ENCODE peak calls at places on chromosomes 16 and 17, in six cellular contexts. X is mesothelial cell of epicardium; A is gastrocnemius medialis; I is GM12865; P is IMR-90; W is CD8-positive, alpha-beta T cell. O is an unnamed sample.

GRCh38 chr16:58128721-58129096 is 472 bp downstream of the CFAP20 start:
- DNase-seq in I (peak), X (no peak), W (no peak), A (no peak), P (no peak), O (no peak)

GRCh38 chr16:1913327-1914083 is 4.7 kb downstream of the HS3ST6 start:
- DNase-seq in A (no peak), X (no peak), P (no peak), W (no peak), I (no peak), O (no peak)

GRCh38 chr17:39666231-39666600 is 1.1 kb downstream of the TCAP start:
- DNase-seq in W (no peak), X (no peak), A (no peak), I (no peak), P (no peak), O (no peak)

GRCh38 chr17:2421315-2422147 is 20.7 kb upstream of the MNT start:
- DNase-seq in W (no peak), A (no peak), X (no peak), P (peak), I (no peak), O (no peak)

GRCh38 chr16:73025111-73025505 is 22.8 kb downstream of the ZFHX3 start:
- DNase-seq in P (no peak), W (no peak), I (no peak), X (no peak), A (no peak), O (no peak)

GRCh38 chr17:4509402-4509801 is 10.7 kb downstream of the SPNS2 start:
- DNase-seq in A (no peak), X (no peak), I (peak), W (peak), P (no peak), O (no peak)

GRCh38 chr17:12553625-12554024 is 112.1 kb upstream of the MYOCD start:
- DNase-seq in I (no peak), X (no peak), P (peak), A (no peak), W (no peak), O (no peak)

GRCh38 chr17:8153550-8153956 is 1.3 kb upstream of the PER1 start:
- DNase-seq in W (peak), X (no peak), I (no peak), A (peak), P (peak), O (no peak)

GRCh38 chr17:43626066-43626465 is 35.7 kb downstream of the MEOX1 start:
- DNase-seq in W (no peak), I (no peak), A (no peak), X (no peak), P (no peak), O (no peak)

GRCh38 chr17:40356906-40357861 is 7.4 kb downstream of the GJD3 start:
- DNase-seq in X (no peak), A (no peak), P (no peak), I (no peak), W (peak), O (no peak)

GRCh38 chr16:50208460-50208931 is 55.4 kb downstream of the TENT4B start:
- DNase-seq in X (no peak), A (no peak), I (no peak), P (peak), W (no peak), O (no peak)

GRCh38 chr17:7207120-7208001 is 12.3 kb downstream of the DLG4 start:
- DNase-seq in I (no peak), X (no peak), P (peak), A (no peak), W (no peak), O (no peak)

GRCh38 chr17:37743875-37744632 is 805 bp downstream of the HNF1B start:
- DNase-seq in W (no peak), I (peak), P (no peak), X (no peak), A (no peak), O (peak)

GRCh38 chr16:85618509-85618908 is 5.4 kb downstream of the GSE1 start:
- DNase-seq in P (no peak), X (no peak), I (no peak), W (no peak), A (no peak), O (no peak)

GRCh38 chr17:4940625-4941021 is 555 bp downstream of the RNF167 start:
- DNase-seq in P (no peak), A (no peak), I (peak), X (no peak), W (peak), O (no peak)

GRCh38 chr16:57689772-57690558 is 4.6 kb upstream of the DRC7 start:
- DNase-seq in X (no peak), P (no peak), I (peak), A (no peak), W (peak), O (peak)

GRCh38 chr17:65022751-65023421 is 33.7 kb downstream of the GNA13 start:
- DNase-seq in P (peak), X (no peak), I (peak), A (no peak), W (no peak), O (no peak)

GRCh38 chr16:56930516-56931252 is 1.3 kb upstream of the HERPUD1 start:
- DNase-seq in X (no peak), A (no peak), W (no peak), P (no peak), I (peak), O (no peak)

GRCh38 chr16:55489956-55490265 is 10.9 kb downstream of the MMP2 start:
- DNase-seq in A (no peak), P (no peak), I (no peak), X (no peak), W (no peak), O (no peak)

GRCh38 chr16:75733305-75734141 is 7.2 kb upstream of the CPHXL start:
- DNase-seq in P (peak), I (no peak), X (no peak), A (no peak), W (no peak), O (no peak)

GRCh38 chr16:85423186-85423550 is 190.0 kb upstream of the GSE1 start:
- DNase-seq in X (peak), I (no peak), W (peak), A (no peak), P (no peak), O (peak)

GRCh38 chr17:35241520-35241919 is 1.4 kb upstream of the SLFN5 start:
- DNase-seq in I (no peak), X (no peak), A (peak), P (no peak), W (peak), O (no peak)

GRCh38 chr17:11986179-11986938 is 10.9 kb downstream of the ZNF18 start:
- DNase-seq in W (no peak), X (no peak), A (peak), I (no peak), P (no peak), O (no peak)

GRCh38 chr16:14501331-14502255 is 128.5 kb downstream of the PARN start:
- DNase-seq in W (no peak), A (peak), P (peak), X (peak), I (peak), O (no peak)

GRCh38 chr17:82876602-82877391 is 37.0 kb upstream of the ZNF750 start:
- DNase-seq in W (no peak), I (no peak), X (peak), P (peak), A (peak), O (no peak)

GRCh38 chr17:33967608-33968349 is 287.3 kb upstream of the CCL2 start:
- DNase-seq in W (no peak), A (no peak), P (no peak), I (peak), X (no peak), O (no peak)

GRCh38 chr17:33966410-33967063 is 288.5 kb upstream of the CCL2 start:
- DNase-seq in P (no peak), X (no peak), A (no peak), I (no peak), W (no peak), O (no peak)

GRCh38 chr17:33968350-33969044 is 286.6 kb upstream of the CCL2 start:
- DNase-seq in A (no peak), I (peak), P (no peak), X (no peak), W (peak), O (no peak)

GRCh38 chr17:33962857-33963655 is 292.0 kb upstream of the CCL2 start:
- DNase-seq in X (no peak), W (no peak), A (peak), I (peak), P (no peak), O (no peak)

DNA sequence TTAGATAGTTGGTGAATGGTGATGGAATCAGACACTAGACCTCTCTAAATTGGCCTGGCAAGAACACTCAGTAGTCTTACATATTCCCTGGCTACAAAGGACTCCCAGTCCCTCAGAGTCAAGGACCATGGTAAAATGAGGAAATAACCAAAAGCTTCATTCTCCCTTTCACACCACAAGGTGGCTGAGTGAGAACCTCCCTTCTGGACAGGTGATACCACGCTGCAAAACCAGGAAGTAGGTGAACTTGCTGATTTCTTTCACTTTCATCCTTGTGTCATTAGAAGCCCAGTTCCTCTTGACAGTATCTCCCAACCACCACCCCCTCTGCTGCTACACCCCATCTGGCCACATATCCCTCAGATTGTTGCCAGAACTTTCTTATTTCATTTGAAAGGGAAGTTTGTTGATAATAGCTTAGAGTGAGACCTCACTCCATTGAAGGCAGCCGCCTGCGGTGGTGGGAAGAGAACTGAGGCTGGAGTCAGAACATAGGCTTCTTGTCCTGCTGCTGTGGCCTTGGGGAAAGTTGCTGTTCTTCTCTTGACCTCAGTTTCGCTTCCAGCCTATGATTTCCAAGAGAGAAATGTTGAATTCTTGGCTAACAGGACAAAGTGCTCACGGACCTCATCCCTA is 290.6 kb upstream of the CCL2 start:
- DNase-seq in A (no peak), W (no peak), X (no peak), I (peak), P (no peak), O (no peak)
- TF ChIP-seq CTCF in A (no peak), W (no peak), X (no peak), I (peak), P (no peak), O (no peak)

GRCh38 chr16:70453891-70454220 is 539 bp upstream of the FCSK start:
- DNase-seq in X (no peak), I (no peak), A (no peak), P (no peak), W (no peak), O (no peak)

GRCh38 chr16:70453117-70453890 is 1.1 kb upstream of the FCSK start:
- DNase-seq in W (no peak), I (no peak), X (no peak), P (no peak), A (no peak), O (no peak)

GRCh38 chr16:70454221-70455034 is at the start of gene FCSK:
- DNase-seq in I (peak), W (peak), P (peak), A (peak), X (peak), O (peak)

GRCh38 chr16:70457446-70457845 is 3.1 kb downstream of the FCSK start:
- DNase-seq in W (no peak), X (no peak), P (no peak), I (no peak), A (no peak), O (no peak)

GRCh38 chr16:70455910-70456309 is 1.5 kb downstream of the FCSK start:
- DNase-seq in X (no peak), P (no peak), A (no peak), I (no peak), W (no peak), O (no peak)
- TF ChIP-seq CTCF in X (no peak), P (no peak), A (no peak), I (no peak), W (no peak), O (no peak)

DNA sequence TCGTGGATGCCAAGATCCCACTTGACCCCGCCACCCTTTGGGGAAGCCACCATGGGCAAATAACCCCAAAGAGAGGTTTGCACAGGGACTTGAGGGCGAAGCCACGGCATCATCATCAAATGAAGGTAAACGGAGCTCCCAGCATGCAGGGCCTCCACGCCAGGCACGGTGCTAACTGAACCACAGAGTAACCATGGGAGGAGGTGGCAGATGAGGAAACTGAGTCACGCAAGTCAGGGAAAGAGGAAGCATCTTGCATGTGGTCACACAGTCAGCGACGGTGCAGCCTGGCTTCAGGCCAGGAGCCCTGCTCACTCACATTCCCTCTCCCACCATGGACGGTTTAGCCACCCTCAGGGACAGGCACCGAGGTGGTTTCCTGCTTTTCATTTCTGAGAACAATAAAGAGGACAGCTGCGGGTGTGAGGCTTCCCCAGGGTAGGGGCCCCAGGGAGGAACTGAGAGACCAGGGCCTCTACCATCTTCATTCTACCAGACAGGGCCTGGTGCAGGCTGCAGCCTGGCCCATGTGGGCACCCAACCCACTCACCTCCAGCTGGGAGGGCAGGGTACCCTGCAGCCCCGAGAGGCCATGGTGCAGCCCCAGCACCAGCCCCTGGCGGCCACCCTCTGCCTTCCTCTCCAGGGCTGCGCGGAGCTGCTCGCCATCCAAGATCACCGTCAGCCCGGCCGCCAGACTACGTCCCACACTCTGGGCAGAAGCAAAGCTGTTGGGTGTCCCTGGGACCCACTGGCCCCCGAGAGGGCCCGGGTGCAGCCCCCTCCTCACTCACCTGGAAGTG is 78.3 kb downstream of the RMI2 start:
- DNase-seq in P (no peak), I (peak), W (no peak), X (no peak), A (no peak), O (no peak)
- TF ChIP-seq CTCF in P (no peak), I (no peak), W (no peak), X (no peak), A (no peak), O (no peak)

DNA sequence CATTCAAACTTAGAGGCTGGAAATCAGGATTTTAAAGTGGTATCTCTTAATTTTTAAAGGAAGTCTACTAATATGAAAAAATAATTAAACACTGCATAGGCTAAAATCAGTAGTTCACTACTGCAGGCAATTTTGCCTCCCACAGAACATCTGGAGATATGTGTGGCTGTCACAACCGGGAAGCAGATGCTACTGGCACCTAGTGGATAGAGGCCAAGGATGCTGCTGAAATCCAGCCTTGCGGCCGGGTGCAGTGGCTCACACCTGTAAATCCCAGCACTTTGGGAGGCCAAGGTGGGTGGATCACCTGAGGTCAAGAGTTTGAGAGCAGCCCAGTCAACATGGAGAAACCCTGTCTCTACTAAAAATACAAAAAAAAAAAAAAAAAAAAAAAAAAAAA is 473.9 kb downstream of the XYLT1 start:
- DNase-seq in X (no peak), A (no peak), W (no peak), P (no peak), I (no peak), O (no peak)
- TF ChIP-seq CTCF in X (no peak), A (no peak), W (no peak), P (no peak), I (no peak), O (no peak)

DNA sequence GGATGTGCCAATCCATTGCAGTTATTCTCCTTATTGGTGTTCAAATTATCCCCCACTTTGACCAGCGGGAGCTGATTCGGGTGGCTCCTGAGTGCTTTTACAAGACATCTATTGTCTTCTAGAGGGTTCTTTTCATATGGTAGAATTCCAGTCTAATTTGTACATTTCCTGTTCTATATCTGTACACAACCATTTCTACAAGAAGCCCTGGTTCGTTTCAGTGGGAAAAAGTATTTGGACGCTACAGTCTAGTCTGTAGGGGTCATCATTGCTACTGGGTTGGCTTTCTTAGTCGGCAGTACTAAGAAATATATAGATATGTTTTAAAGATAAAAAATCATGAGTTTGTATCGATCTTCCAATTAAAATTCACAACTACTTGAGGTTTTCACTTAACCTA is 262.6 kb downstream of the MAP2K6 start:
- DNase-seq in P (no peak), I (no peak), A (no peak), W (no peak), X (no peak), O (no peak)
- TF ChIP-seq CTCF in P (no peak), I (no peak), A (no peak), W (no peak), X (no peak), O (no peak)

GRCh38 chr16:15782573-15783365 is 74.1 kb downstream of the MYH11 start:
- DNase-seq in P (peak), X (no peak), A (no peak), I (no peak), W (no peak), O (no peak)
- TF ChIP-seq CTCF in P (peak), X (no peak), A (no peak), I (no peak), W (no peak), O (no peak)

O was measured in activated B cell treated with CpG ODN at 0.5 μM for 24 hours.